ENCODE peak calls at places on chromosomes 11 and 22, in five cellular contexts. J is CD8-positive, alpha-beta T cell; S is cardiac fibroblast; R is astrocyte of the cerebellum; F is astrocyte of the spinal cord. Z is an unnamed sample.
A peak's percentile ranks its signal among the peaks of the same experiment; 100 is the strongest.

GRCh38 chr11:19380375-19380774 is 139.6 kb upstream of the E2F8 start:
- DNase-seq in S (peak; percentile 82), F (peak; percentile 74), J (no peak), R (peak; percentile 33), Z (no peak)

GRCh38 chr11:15027011-15027410 is 46.4 kb upstream of the CALCB start:
- DNase-seq in R (no peak), S (no peak), F (no peak), J (no peak), Z (no peak)

GRCh38 chr22:36439481-36440271 is 41.8 kb downstream of the TXN2 start:
- DNase-seq in J (no peak), S (peak; percentile 89), F (peak; percentile 95), R (peak; percentile 59), Z (no peak)

GRCh38 chr11:31050061-31050790 is 319.3 kb downstream of the DCDC1 start:
- DNase-seq in J (no peak), R (no peak), F (no peak), S (no peak), Z (no peak)

GRCh38 chr11:13663631-13664071 is 4.8 kb upstream of the FAR1 start:
- DNase-seq in F (peak; percentile 17), R (no peak), J (no peak), S (peak; percentile 38), Z (no peak)

GRCh38 chr11:43676933-43677332 is 3.6 kb upstream of the HSD17B12 start:
- DNase-seq in J (no peak), S (no peak), F (no peak), R (no peak), Z (no peak)

GRCh38 chr22:28899199-28899853 is 16.0 kb downstream of the ZNRF3 start:
- DNase-seq in S (no peak), J (peak; percentile 61), F (no peak), R (no peak), Z (peak; percentile 84)

GRCh38 chr11:68651208-68651984 is 32.9 kb upstream of the GAL start:
- DNase-seq in F (peak; percentile 47), R (no peak), S (no peak), J (no peak), Z (no peak)

GRCh38 chr22:30717331-30717921 is 22.8 kb downstream of the OSBP2 start:
- DNase-seq in S (peak; percentile 71), J (no peak), F (peak; percentile 77), R (no peak), Z (no peak)

GRCh38 chr11:5280582-5281102 is 10.9 kb upstream of the HBE1 start:
- DNase-seq in R (peak; percentile 96), F (peak; percentile 99), J (no peak), S (peak; percentile 96), Z (no peak)

GRCh38 chr11:46319074-46319453 is 28.2 kb upstream of the DGKZ start:
- DNase-seq in F (no peak), J (no peak), S (no peak), R (no peak), Z (no peak)

GRCh38 chr11:80773919-80774318 is 1333.1 kb upstream of the TENM4 start:
- DNase-seq in S (no peak), R (no peak), F (no peak), J (no peak), Z (no peak)

GRCh38 chr22:28137036-28137435 is 218.0 kb upstream of the PITPNB start:
- DNase-seq in F (peak; percentile 52), J (no peak), S (no peak), R (no peak), Z (no peak)

GRCh38 chr11:102017029-102017428 is 30.2 kb upstream of the CFAP300 start:
- DNase-seq in J (no peak), S (no peak), F (no peak), R (no peak), Z (no peak)

GRCh38 chr11:111910637-111911562 is 670 bp downstream of the CRYAB start:
- DNase-seq in J (no peak), R (no peak), S (peak; percentile 51), F (no peak), Z (no peak)
- H3K4me3 ChIP-seq in J (no peak overlapping the region), R (no peak overlapping the region), S (peak overlapping the region; percentile 6), F (no peak overlapping the region), Z (no peak overlapping the region)

GRCh38 chr22:38112361-38112760 is 1.9 kb upstream of the BAIAP2L2 start:
- DNase-seq in S (no peak), J (no peak), R (no peak), F (no peak), Z (no peak)

GRCh38 chr22:38111941-38112355 is 1.5 kb upstream of the BAIAP2L2 start:
- DNase-seq in R (no peak), S (no peak), F (no peak), J (no peak), Z (no peak)

GRCh38 chr22:38109391-38110000 is 988 bp downstream of the BAIAP2L2 start:
- DNase-seq in S (no peak), R (no peak), J (no peak), F (no peak), Z (no peak)

GRCh38 chr22:38110008-38110862 is at the start of gene BAIAP2L2:
- DNase-seq in R (no peak), F (no peak), S (no peak), J (no peak), Z (no peak)

GRCh38 chr22:38110863-38111852 is 674 bp upstream of the BAIAP2L2 start:
- DNase-seq in F (no peak), J (no peak), S (no peak), R (no peak), Z (no peak)
- H3K4me3 ChIP-seq in F (no peak overlapping the region), J (no peak overlapping the region), S (no peak overlapping the region), R (no peak overlapping the region), Z (no peak overlapping the region)

GRCh38 chr22:37749831-37750595 is 53.2 kb downstream of the TRIOBP start:
- DNase-seq in F (peak; percentile 53), R (no peak), J (no peak), S (peak; percentile 59), Z (no peak)
- H3K4me3 ChIP-seq in F (no peak overlapping the region), R (no peak overlapping the region), J (no peak overlapping the region), S (no peak overlapping the region), Z (no peak overlapping the region)

GRCh38 chr11:10365045-10365444 is 60.2 kb downstream of the ADM start:
- DNase-seq in J (no peak), S (no peak), R (no peak), F (no peak), Z (no peak)
- H3K4me3 ChIP-seq in J (no peak overlapping the region), S (no peak overlapping the region), R (no peak overlapping the region), F (no peak overlapping the region), Z (no peak overlapping the region)

GRCh38 chr11:2993000-2993330 is 836 bp upstream of the NAP1L4 start:
- DNase-seq in R (no peak), J (no peak), F (no peak), S (no peak), Z (no peak)
- H3K4me3 ChIP-seq in R (peak overlapping the region; percentile 92), J (peak overlapping the region; percentile 71), F (peak overlapping the region; percentile 92), S (peak overlapping the region; percentile 71), Z (peak overlapping the region; percentile 96)